ENCODE peak calls at places on chromosomes 3 and 15, in four cellular contexts. B is A549, T is GM12878, M is HepG2. N is an unnamed sample.

GRCh38 chr3:30512596-30512995 is 93.8 kb upstream of the TGFBR2 start:
- DNase-seq in B (no peak), T (no peak), M (no peak), N (no peak)

GRCh38 chr3:55526332-55527030 is 39.4 kb upstream of the WNT5A start:
- DNase-seq in B (peak; percentile 9), T (no peak), M (peak; percentile 33), N (no peak)

GRCh38 chr3:8386221-8386620 is 115.4 kb upstream of the LMCD1 start:
- DNase-seq in B (no peak), T (no peak), M (no peak), N (no peak)

GRCh38 chr3:69439683-69440270 is 53.9 kb upstream of the FRMD4B start:
- DNase-seq in B (peak; percentile 19), T (peak; percentile 16), M (peak; percentile 3), N (no peak)

GRCh38 chr3:101252897-101253296 is 67.5 kb downstream of the IMPG2 start:
- DNase-seq in B (no peak), T (no peak), M (no peak), N (no peak)

GRCh38 chr15:51082246-51082645 is 12.5 kb downstream of the TNFAIP8L3 start:
- DNase-seq in B (no peak), T (no peak), M (no peak), N (no peak)

GRCh38 chr15:99090011-99090699 is 14.7 kb upstream of the SYNM start:
- DNase-seq in B (no peak), T (peak; percentile 90), M (no peak), N (no peak)

GRCh38 chr3:108946292-108947290 is 7.1 kb downstream of the GUCA1C start:
- DNase-seq in B (no peak), T (no peak), M (no peak), N (no peak)

GRCh38 chr3:57512174-57512573 is 32.0 kb downstream of the DNAH12 start:
- DNase-seq in B (no peak), T (no peak), M (no peak), N (no peak)
- TF ChIP-seq ESRRA in B (no peak), T (no peak), M (no peak), N (no peak)

GRCh38 chr3:29283297-29283681 is 2.4 kb downstream of the RBMS3 start:
- DNase-seq in B (no peak), T (no peak), M (no peak), N (no peak)
- H3K4me3 ChIP-seq in B (peak overlapping the region; percentile 49), T (peak overlapping the region; percentile 79), M (no peak overlapping the region), N (no peak overlapping the region)

GRCh38 chr3:66822059-66823009 is 175.8 kb upstream of the KBTBD8 start:
- DNase-seq in B (peak; percentile 60), T (peak; percentile 9), M (peak; percentile 49), N (peak; percentile 63)
- TF ChIP-seq ESRRA in B (no peak), T (no peak), M (no peak), N (no peak)

GRCh38 chr3:79767194-79767952 is 425 bp downstream of the ROBO1 start:
- DNase-seq in B (no peak), T (no peak), M (no peak), N (no peak)

GRCh38 chr3:79769234-79769633 is 1.4 kb upstream of the ROBO1 start:
- DNase-seq in B (no peak), T (no peak), M (no peak), N (no peak)

GRCh38 chr3:79765854-79766253 is 1.9 kb downstream of the ROBO1 start:
- DNase-seq in B (no peak), T (no peak), M (no peak), N (no peak)

GRCh38 chr3:79766474-79767193 is 1.2 kb downstream of the ROBO1 start:
- DNase-seq in B (no peak), T (no peak), M (no peak), N (no peak)

DNA sequence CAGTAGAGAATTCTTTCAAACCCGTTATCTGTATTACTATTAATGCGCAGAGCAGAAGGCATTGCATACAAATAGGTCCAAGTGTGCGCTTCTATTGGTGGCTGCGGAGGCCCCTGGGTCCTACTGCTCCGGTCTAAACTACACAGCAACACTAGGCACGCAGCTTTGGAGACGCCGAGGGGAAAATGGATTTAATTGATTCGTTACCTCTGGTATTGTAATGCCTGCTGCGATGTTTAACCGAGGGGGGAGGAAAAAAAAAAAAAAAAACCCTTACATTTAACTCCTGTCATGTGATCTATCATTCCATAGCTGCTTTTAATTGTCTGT is at the start of gene ROBO1:
- DNase-seq in B (peak; percentile 10), T (no peak), M (no peak), N (no peak)
- H3K4me3 ChIP-seq in B (peak within 1 kb of the TSS; percentile 33), T (no peak within 1 kb of the TSS), M (no peak within 1 kb of the TSS), N (no peak within 1 kb of the TSS)

GRCh38 chr15:101054991-101055390 is 135.8 kb downstream of the LRRK1 start:
- DNase-seq in B (no peak), T (no peak), M (no peak), N (no peak)
- TF ChIP-seq ESRRA in B (no peak), T (no peak), M (no peak), N (no peak)

GRCh38 chr15:42253300-42253699 is 19.7 kb upstream of the GANC start:
- DNase-seq in B (no peak), T (no peak), M (no peak), N (no peak)
- H3K4me3 ChIP-seq in B (no peak overlapping the region), T (no peak overlapping the region), M (no peak overlapping the region), N (no peak overlapping the region)

GRCh38 chr3:115808239-115808638 is 184.9 kb downstream of the GAP43 start:
- DNase-seq in B (no peak), T (no peak), M (no peak), N (no peak)
- TF ChIP-seq ESRRA in B (no peak), T (no peak), M (no peak), N (no peak)